ENCODE peak calls at places on chromosomes 7 and 10, in ten cellular contexts. O, V, T, H, A, P, U, Y, R and X are unnamed samples.
A peak's percentile ranks its signal among the peaks of the same experiment; 100 is the strongest.

GRCh38 chr7:99379043-99379577 is 4.6 kb downstream of the ARPC1B start:
- DNase-seq in T (peak; percentile 53), A (peak; percentile 87), P (peak; percentile 95), Y (no peak), V (no peak), R (peak; percentile 98), H (peak; percentile 63), U (peak; percentile 57), O (peak; percentile 54), X (peak; percentile 67)

GRCh38 chr10:50605280-50606270 is 18.2 kb downstream of the SGMS1 start:
- DNase-seq in R (peak; percentile 92), A (peak; percentile 97), H (peak; percentile 21), V (no peak), P (peak; percentile 95), U (no peak), T (peak; percentile 76), O (no peak), Y (no peak), X (no peak)

GRCh38 chr7:138459300-138460175 is 521 bp upstream of the TRIM24 start:
- DNase-seq in H (peak; percentile 97), Y (peak; percentile 92), V (peak; percentile 99), P (peak; percentile 96), T (peak; percentile 98), O (no peak), R (peak; percentile 99), A (peak; percentile 97), U (peak; percentile 97), X (peak; percentile 96)

GRCh38 chr7:79317728-79318127 is 135.7 kb downstream of the MAGI2 start:
- DNase-seq in R (peak; percentile 89), U (no peak), A (peak; percentile 93), Y (no peak), V (no peak), T (peak; percentile 31), O (no peak), P (peak; percentile 92), H (no peak), X (no peak)

GRCh38 chr10:86295351-86295750 is 71.2 kb downstream of the GRID1 start:
- DNase-seq in V (no peak), Y (no peak), A (no peak), R (no peak), T (no peak), U (no peak), H (no peak), O (no peak), P (no peak), X (no peak)

GRCh38 chr10:8053446-8054242 is 844 bp upstream of the GATA3 start:
- DNase-seq in U (peak; percentile 85), P (peak; percentile 18), Y (peak; percentile 85), A (peak; percentile 74), H (peak; percentile 99), V (peak; percentile 96), O (peak; percentile 91), T (peak; percentile 92), R (peak; percentile 91), X (peak; percentile 81)

GRCh38 chr10:12717981-12718707 is 283.4 kb downstream of the CCDC3 start:
- DNase-seq in V (no peak), Y (no peak), U (no peak), H (no peak), A (no peak), O (no peak), R (no peak), P (no peak), T (no peak), X (no peak)

GRCh38 chr7:127821146-127821545 is 169.2 kb downstream of the SND1 start:
- DNase-seq in U (no peak), O (no peak), T (no peak), R (no peak), V (no peak), A (no peak), H (no peak), Y (no peak), P (peak; percentile 28), X (no peak)

GRCh38 chr10:114526112-114526496 is 121.8 kb upstream of the AFAP1L2 start:
- DNase-seq in R (no peak), P (peak; percentile 79), U (no peak), T (no peak), O (peak; percentile 25), A (peak; percentile 46), H (no peak), V (no peak), Y (no peak), X (peak; percentile 25)

GRCh38 chr10:7121154-7121797 is 289.6 kb downstream of the SFMBT2 start:
- DNase-seq in V (peak; percentile 77), R (peak; percentile 58), O (peak; percentile 56), Y (peak; percentile 68), P (no peak), U (peak; percentile 48), A (peak; percentile 35), H (peak; percentile 80), T (peak; percentile 19), X (peak; percentile 11)

GRCh38 chr7:35817181-35817580 is 16.3 kb downstream of the SEPTIN7 start:
- DNase-seq in H (no peak), T (no peak), O (no peak), U (no peak), A (no peak), P (no peak), V (no peak), R (no peak), Y (no peak), X (no peak)

GRCh38 chr7:143285454-143285756 is 647 bp downstream of the TMEM139 start:
- DNase-seq in O (no peak), P (peak; percentile 83), Y (no peak), H (no peak), R (no peak), V (no peak), U (no peak), A (peak; percentile 45), T (no peak), X (no peak)